ENCODE peak calls at places on chromosomes 12 and 14, in seven cellular contexts. One of them, this sample, is unnamed.

GRCh38 chr12:53840316-53840715 is 88.5 kb upstream of the CISTR start:
- DNase-seq in testis: no peak
- DNase-seq in activated T-cell treated with anti-CD3 and anti-CD28 coated beads for 1 hour: no peak
- DNase-seq in pulmonary artery endothelial cell: no peak
- DNase-seq in KBM-7: no peak
- DNase-seq in astrocyte of the spinal cord: no peak
- DNase-seq in activated CD4-positive, alpha-beta T cell treated with anti-CD3 and anti-CD28 coated beads, Interleukin-2, amount 10 ng/mL, durations not matched to agents 7 days and 5 days: no peak
- DNase-seq in this sample: no peak

GRCh38 chr14:69039287-69039628 is 60.2 kb upstream of the ACTN1 start:
- DNase-seq in testis: no peak
- DNase-seq in activated T-cell treated with anti-CD3 and anti-CD28 coated beads for 1 hour: no peak
- DNase-seq in pulmonary artery endothelial cell: no peak
- DNase-seq in KBM-7: no peak
- DNase-seq in astrocyte of the spinal cord: peak
- DNase-seq in activated CD4-positive, alpha-beta T cell treated with anti-CD3 and anti-CD28 coated beads, Interleukin-2, amount 10 ng/mL, durations not matched to agents 7 days and 5 days: no peak
- DNase-seq in this sample: no peak

GRCh38 chr12:120010661-120011230 is 21.7 kb downstream of the BICDL1 start:
- DNase-seq in testis: no peak
- DNase-seq in activated T-cell treated with anti-CD3 and anti-CD28 coated beads for 1 hour: no peak
- DNase-seq in pulmonary artery endothelial cell: no peak
- DNase-seq in KBM-7: no peak
- DNase-seq in astrocyte of the spinal cord: no peak
- DNase-seq in activated CD4-positive, alpha-beta T cell treated with anti-CD3 and anti-CD28 coated beads, Interleukin-2, amount 10 ng/mL, durations not matched to agents 7 days and 5 days: peak
- DNase-seq in this sample: no peak

GRCh38 chr12:2082321-2082720 is 29.5 kb downstream of the CACNA1C start:
- DNase-seq in testis: no peak
- DNase-seq in activated T-cell treated with anti-CD3 and anti-CD28 coated beads for 1 hour: no peak
- DNase-seq in pulmonary artery endothelial cell: no peak
- DNase-seq in KBM-7: no peak
- DNase-seq in astrocyte of the spinal cord: no peak
- DNase-seq in activated CD4-positive, alpha-beta T cell treated with anti-CD3 and anti-CD28 coated beads, Interleukin-2, amount 10 ng/mL, durations not matched to agents 7 days and 5 days: no peak
- DNase-seq in this sample: peak

GRCh38 chr12:53735556-53735955 is 8.3 kb upstream of the CALCOCO1 start:
- DNase-seq in testis: no peak
- DNase-seq in activated T-cell treated with anti-CD3 and anti-CD28 coated beads for 1 hour: no peak
- DNase-seq in pulmonary artery endothelial cell: no peak
- DNase-seq in KBM-7: no peak
- DNase-seq in astrocyte of the spinal cord: no peak
- DNase-seq in activated CD4-positive, alpha-beta T cell treated with anti-CD3 and anti-CD28 coated beads, Interleukin-2, amount 10 ng/mL, durations not matched to agents 7 days and 5 days: no peak
- DNase-seq in this sample: no peak

GRCh38 chr14:99138999-99139865 is 132.8 kb downstream of the BCL11B start:
- DNase-seq in testis: peak
- DNase-seq in activated T-cell treated with anti-CD3 and anti-CD28 coated beads for 1 hour: no peak
- DNase-seq in pulmonary artery endothelial cell: no peak
- DNase-seq in KBM-7: no peak
- DNase-seq in astrocyte of the spinal cord: no peak
- DNase-seq in activated CD4-positive, alpha-beta T cell treated with anti-CD3 and anti-CD28 coated beads, Interleukin-2, amount 10 ng/mL, durations not matched to agents 7 days and 5 days: no peak
- DNase-seq in this sample: no peak

GRCh38 chr14:68961781-68962584 is 17.1 kb downstream of the ACTN1 start:
- DNase-seq in testis: no peak
- DNase-seq in activated T-cell treated with anti-CD3 and anti-CD28 coated beads for 1 hour: no peak
- DNase-seq in pulmonary artery endothelial cell: no peak
- DNase-seq in KBM-7: no peak
- DNase-seq in astrocyte of the spinal cord: peak
- DNase-seq in activated CD4-positive, alpha-beta T cell treated with anti-CD3 and anti-CD28 coated beads, Interleukin-2, amount 10 ng/mL, durations not matched to agents 7 days and 5 days: no peak
- DNase-seq in this sample: peak

GRCh38 chr12:110343921-110344555 is 59.5 kb downstream of the ANAPC7 start:
- DNase-seq in testis: no peak
- DNase-seq in activated T-cell treated with anti-CD3 and anti-CD28 coated beads for 1 hour: no peak
- DNase-seq in pulmonary artery endothelial cell: no peak
- DNase-seq in KBM-7: no peak
- DNase-seq in astrocyte of the spinal cord: no peak
- DNase-seq in activated CD4-positive, alpha-beta T cell treated with anti-CD3 and anti-CD28 coated beads, Interleukin-2, amount 10 ng/mL, durations not matched to agents 7 days and 5 days: no peak
- DNase-seq in this sample: no peak

GRCh38 chr12:30839643-30840190 is 85.0 kb upstream of the CAPRIN2 start:
- DNase-seq in testis: no peak
- DNase-seq in activated T-cell treated with anti-CD3 and anti-CD28 coated beads for 1 hour: no peak
- DNase-seq in pulmonary artery endothelial cell: no peak
- DNase-seq in KBM-7: no peak
- DNase-seq in astrocyte of the spinal cord: no peak
- DNase-seq in activated CD4-positive, alpha-beta T cell treated with anti-CD3 and anti-CD28 coated beads, Interleukin-2, amount 10 ng/mL, durations not matched to agents 7 days and 5 days: no peak
- DNase-seq in this sample: no peak

GRCh38 chr14:68520637-68521556 is 272.0 kb downstream of the ZFP36L1 start:
- DNase-seq in testis: no peak
- DNase-seq in activated T-cell treated with anti-CD3 and anti-CD28 coated beads for 1 hour: no peak
- DNase-seq in pulmonary artery endothelial cell: no peak
- DNase-seq in KBM-7: no peak
- DNase-seq in astrocyte of the spinal cord: no peak
- DNase-seq in activated CD4-positive, alpha-beta T cell treated with anti-CD3 and anti-CD28 coated beads, Interleukin-2, amount 10 ng/mL, durations not matched to agents 7 days and 5 days: no peak
- DNase-seq in this sample: no peak

GRCh38 chr14:53037016-53037415 is 86.2 kb upstream of the FERMT2 start:
- DNase-seq in testis: no peak
- DNase-seq in activated T-cell treated with anti-CD3 and anti-CD28 coated beads for 1 hour: no peak
- DNase-seq in pulmonary artery endothelial cell: no peak
- DNase-seq in KBM-7: no peak
- DNase-seq in astrocyte of the spinal cord: no peak
- DNase-seq in activated CD4-positive, alpha-beta T cell treated with anti-CD3 and anti-CD28 coated beads, Interleukin-2, amount 10 ng/mL, durations not matched to agents 7 days and 5 days: no peak
- DNase-seq in this sample: no peak

GRCh38 chr14:49615776-49616175 is 4.7 kb downstream of the RPL36AL start:
- DNase-seq in testis: no peak
- DNase-seq in activated T-cell treated with anti-CD3 and anti-CD28 coated beads for 1 hour: no peak
- DNase-seq in pulmonary artery endothelial cell: no peak
- DNase-seq in KBM-7: no peak
- DNase-seq in astrocyte of the spinal cord: no peak
- DNase-seq in activated CD4-positive, alpha-beta T cell treated with anti-CD3 and anti-CD28 coated beads, Interleukin-2, amount 10 ng/mL, durations not matched to agents 7 days and 5 days: no peak
- DNase-seq in this sample: no peak

GRCh38 chr12:47773858-47774580 is 981 bp downstream of the SLC48A1 start:
- DNase-seq in testis: no peak
- DNase-seq in activated T-cell treated with anti-CD3 and anti-CD28 coated beads for 1 hour: no peak
- DNase-seq in pulmonary artery endothelial cell: no peak
- DNase-seq in KBM-7: no peak
- DNase-seq in astrocyte of the spinal cord: no peak
- DNase-seq in activated CD4-positive, alpha-beta T cell treated with anti-CD3 and anti-CD28 coated beads, Interleukin-2, amount 10 ng/mL, durations not matched to agents 7 days and 5 days: no peak
- DNase-seq in this sample: no peak

GRCh38 chr14:78848234-78848820 is 678.2 kb downstream of the NRXN3 start:
- DNase-seq in testis: peak
- DNase-seq in activated T-cell treated with anti-CD3 and anti-CD28 coated beads for 1 hour: no peak
- DNase-seq in pulmonary artery endothelial cell: peak
- DNase-seq in KBM-7: peak
- DNase-seq in astrocyte of the spinal cord: peak
- DNase-seq in activated CD4-positive, alpha-beta T cell treated with anti-CD3 and anti-CD28 coated beads, Interleukin-2, amount 10 ng/mL, durations not matched to agents 7 days and 5 days: peak
- DNase-seq in this sample: peak

GRCh38 chr12:72836184-72836583 is 564.0 kb downstream of the TRHDE start:
- DNase-seq in testis: no peak
- DNase-seq in activated T-cell treated with anti-CD3 and anti-CD28 coated beads for 1 hour: no peak
- DNase-seq in pulmonary artery endothelial cell: no peak
- DNase-seq in KBM-7: no peak
- DNase-seq in astrocyte of the spinal cord: no peak
- DNase-seq in activated CD4-positive, alpha-beta T cell treated with anti-CD3 and anti-CD28 coated beads, Interleukin-2, amount 10 ng/mL, durations not matched to agents 7 days and 5 days: no peak
- DNase-seq in this sample: no peak

GRCh38 chr12:75455839-75456238 is 24.7 kb upstream of the GLIPR1 start:
- DNase-seq in testis: no peak
- DNase-seq in activated T-cell treated with anti-CD3 and anti-CD28 coated beads for 1 hour: no peak
- DNase-seq in pulmonary artery endothelial cell: no peak
- DNase-seq in KBM-7: no peak
- DNase-seq in astrocyte of the spinal cord: no peak
- DNase-seq in activated CD4-positive, alpha-beta T cell treated with anti-CD3 and anti-CD28 coated beads, Interleukin-2, amount 10 ng/mL, durations not matched to agents 7 days and 5 days: no peak
- DNase-seq in this sample: no peak

GRCh38 chr14:90871605-90872233 is 55.5 kb upstream of the TTC7B start:
- DNase-seq in testis: no peak
- DNase-seq in activated T-cell treated with anti-CD3 and anti-CD28 coated beads for 1 hour: no peak
- DNase-seq in pulmonary artery endothelial cell: no peak
- DNase-seq in KBM-7: peak
- DNase-seq in astrocyte of the spinal cord: peak
- DNase-seq in activated CD4-positive, alpha-beta T cell treated with anti-CD3 and anti-CD28 coated beads, Interleukin-2, amount 10 ng/mL, durations not matched to agents 7 days and 5 days: no peak
- DNase-seq in this sample: no peak

GRCh38 chr14:101473045-101473729 is 88.1 kb upstream of the DIO3 start:
- DNase-seq in testis: no peak
- DNase-seq in activated T-cell treated with anti-CD3 and anti-CD28 coated beads for 1 hour: no peak
- DNase-seq in pulmonary artery endothelial cell: no peak
- DNase-seq in KBM-7: no peak
- DNase-seq in astrocyte of the spinal cord: no peak
- DNase-seq in activated CD4-positive, alpha-beta T cell treated with anti-CD3 and anti-CD28 coated beads, Interleukin-2, amount 10 ng/mL, durations not matched to agents 7 days and 5 days: no peak
- DNase-seq in this sample: no peak

GRCh38 chr12:94172973-94173372 is 24.6 kb downstream of the PLXNC1 start:
- DNase-seq in testis: peak
- DNase-seq in activated T-cell treated with anti-CD3 and anti-CD28 coated beads for 1 hour: no peak
- DNase-seq in pulmonary artery endothelial cell: no peak
- DNase-seq in KBM-7: no peak
- DNase-seq in astrocyte of the spinal cord: peak
- DNase-seq in activated CD4-positive, alpha-beta T cell treated with anti-CD3 and anti-CD28 coated beads, Interleukin-2, amount 10 ng/mL, durations not matched to agents 7 days and 5 days: no peak
- DNase-seq in this sample: no peak

GRCh38 chr12:83114042-83114441 is 427.3 kb downstream of the TMTC2 start:
- DNase-seq in testis: no peak
- DNase-seq in activated T-cell treated with anti-CD3 and anti-CD28 coated beads for 1 hour: no peak
- DNase-seq in pulmonary artery endothelial cell: no peak
- DNase-seq in KBM-7: no peak
- DNase-seq in astrocyte of the spinal cord: no peak
- DNase-seq in activated CD4-positive, alpha-beta T cell treated with anti-CD3 and anti-CD28 coated beads, Interleukin-2, amount 10 ng/mL, durations not matched to agents 7 days and 5 days: no peak
- DNase-seq in this sample: no peak

GRCh38 chr12:76455582-76456345 is 103.8 kb downstream of the OSBPL8 start:
- DNase-seq in testis: no peak
- DNase-seq in activated T-cell treated with anti-CD3 and anti-CD28 coated beads for 1 hour: no peak
- DNase-seq in pulmonary artery endothelial cell: peak
- DNase-seq in KBM-7: peak
- DNase-seq in astrocyte of the spinal cord: peak
- DNase-seq in activated CD4-positive, alpha-beta T cell treated with anti-CD3 and anti-CD28 coated beads, Interleukin-2, amount 10 ng/mL, durations not matched to agents 7 days and 5 days: peak
- DNase-seq in this sample: peak

GRCh38 chr14:76810953-76811400 is 1.7 kb downstream of the ANGEL1 start:
- DNase-seq in testis: peak
- DNase-seq in activated T-cell treated with anti-CD3 and anti-CD28 coated beads for 1 hour: no peak
- DNase-seq in pulmonary artery endothelial cell: no peak
- DNase-seq in KBM-7: peak
- DNase-seq in astrocyte of the spinal cord: peak
- DNase-seq in activated CD4-positive, alpha-beta T cell treated with anti-CD3 and anti-CD28 coated beads, Interleukin-2, amount 10 ng/mL, durations not matched to agents 7 days and 5 days: peak
- DNase-seq in this sample: peak

GRCh38 chr14:106491851-106492250 is 965.5 kb downstream of the TMEM121 start:
- DNase-seq in testis: peak
- DNase-seq in activated T-cell treated with anti-CD3 and anti-CD28 coated beads for 1 hour: no peak
- DNase-seq in pulmonary artery endothelial cell: no peak
- DNase-seq in KBM-7: peak
- DNase-seq in astrocyte of the spinal cord: no peak
- DNase-seq in activated CD4-positive, alpha-beta T cell treated with anti-CD3 and anti-CD28 coated beads, Interleukin-2, amount 10 ng/mL, durations not matched to agents 7 days and 5 days: no peak
- DNase-seq in this sample: no peak

GRCh38 chr12:3046441-3047200 is 30.6 kb upstream of the TSPAN9 start:
- DNase-seq in testis: no peak
- DNase-seq in activated T-cell treated with anti-CD3 and anti-CD28 coated beads for 1 hour: no peak
- DNase-seq in pulmonary artery endothelial cell: no peak
- DNase-seq in KBM-7: no peak
- DNase-seq in astrocyte of the spinal cord: no peak
- DNase-seq in activated CD4-positive, alpha-beta T cell treated with anti-CD3 and anti-CD28 coated beads, Interleukin-2, amount 10 ng/mL, durations not matched to agents 7 days and 5 days: no peak
- DNase-seq in this sample: no peak

GRCh38 chr12:25705256-25705655 is 152.2 kb upstream of the LMNTD1 start:
- DNase-seq in testis: no peak
- DNase-seq in activated T-cell treated with anti-CD3 and anti-CD28 coated beads for 1 hour: no peak
- DNase-seq in pulmonary artery endothelial cell: no peak
- DNase-seq in KBM-7: peak
- DNase-seq in astrocyte of the spinal cord: no peak
- DNase-seq in activated CD4-positive, alpha-beta T cell treated with anti-CD3 and anti-CD28 coated beads, Interleukin-2, amount 10 ng/mL, durations not matched to agents 7 days and 5 days: no peak
- DNase-seq in this sample: no peak

GRCh38 chr14:60161176-60162107 is 3.8 kb downstream of the DHRS7 start:
- DNase-seq in testis: no peak
- DNase-seq in activated T-cell treated with anti-CD3 and anti-CD28 coated beads for 1 hour: no peak
- DNase-seq in pulmonary artery endothelial cell: no peak
- DNase-seq in KBM-7: no peak
- DNase-seq in astrocyte of the spinal cord: no peak
- DNase-seq in activated CD4-positive, alpha-beta T cell treated with anti-CD3 and anti-CD28 coated beads, Interleukin-2, amount 10 ng/mL, durations not matched to agents 7 days and 5 days: no peak
- DNase-seq in this sample: no peak

GRCh38 chr12:1670815-1671268 is 20.0 kb upstream of the ADIPOR2 start:
- DNase-seq in testis: no peak
- DNase-seq in activated T-cell treated with anti-CD3 and anti-CD28 coated beads for 1 hour: no peak
- DNase-seq in pulmonary artery endothelial cell: no peak
- DNase-seq in KBM-7: no peak
- DNase-seq in astrocyte of the spinal cord: no peak
- DNase-seq in activated CD4-positive, alpha-beta T cell treated with anti-CD3 and anti-CD28 coated beads, Interleukin-2, amount 10 ng/mL, durations not matched to agents 7 days and 5 days: no peak
- DNase-seq in this sample: no peak

GRCh38 chr12:16095531-16096110 is 181.9 kb downstream of the SLC15A5 start:
- DNase-seq in testis: no peak
- DNase-seq in activated T-cell treated with anti-CD3 and anti-CD28 coated beads for 1 hour: no peak
- DNase-seq in pulmonary artery endothelial cell: no peak
- DNase-seq in KBM-7: peak
- DNase-seq in astrocyte of the spinal cord: no peak
- DNase-seq in activated CD4-positive, alpha-beta T cell treated with anti-CD3 and anti-CD28 coated beads, Interleukin-2, amount 10 ng/mL, durations not matched to agents 7 days and 5 days: no peak
- DNase-seq in this sample: no peak

GRCh38 chr14:51094282-51094821 is 553 bp downstream of the TRIM9 start:
- DNase-seq in testis: no peak
- DNase-seq in activated T-cell treated with anti-CD3 and anti-CD28 coated beads for 1 hour: no peak
- DNase-seq in pulmonary artery endothelial cell: no peak
- DNase-seq in KBM-7: no peak
- DNase-seq in astrocyte of the spinal cord: no peak
- DNase-seq in activated CD4-positive, alpha-beta T cell treated with anti-CD3 and anti-CD28 coated beads, Interleukin-2, amount 10 ng/mL, durations not matched to agents 7 days and 5 days: peak
- DNase-seq in this sample: peak

GRCh38 chr12:69719336-69720316 is 19.0 kb upstream of the RAB3IP start:
- DNase-seq in testis: no peak
- DNase-seq in activated T-cell treated with anti-CD3 and anti-CD28 coated beads for 1 hour: no peak
- DNase-seq in pulmonary artery endothelial cell: no peak
- DNase-seq in KBM-7: no peak
- DNase-seq in astrocyte of the spinal cord: no peak
- DNase-seq in activated CD4-positive, alpha-beta T cell treated with anti-CD3 and anti-CD28 coated beads, Interleukin-2, amount 10 ng/mL, durations not matched to agents 7 days and 5 days: no peak
- DNase-seq in this sample: no peak

GRCh38 chr12:90832427-90832826 is 122.5 kb downstream of the CCER1 start:
- DNase-seq in testis: no peak
- DNase-seq in activated T-cell treated with anti-CD3 and anti-CD28 coated beads for 1 hour: no peak
- DNase-seq in pulmonary artery endothelial cell: no peak
- DNase-seq in KBM-7: no peak
- DNase-seq in astrocyte of the spinal cord: no peak
- DNase-seq in activated CD4-positive, alpha-beta T cell treated with anti-CD3 and anti-CD28 coated beads, Interleukin-2, amount 10 ng/mL, durations not matched to agents 7 days and 5 days: no peak
- DNase-seq in this sample: no peak